ENCODE peak calls at places on chromosomes 6 and 20, in eight cellular contexts. H, J, W, K, I, D, O and U are unnamed samples.
A peak's percentile ranks its signal among the peaks of the same experiment; 100 is the strongest.

GRCh38 chr20:43820742-43821330 is 93.8 kb upstream of the TOX2 start:
- DNase-seq in H (no peak), W (no peak), J (no peak), D (no peak), K (peak; percentile 58), I (no peak), O (no peak), U (no peak)

GRCh38 chr6:43147691-43148477 is 23.2 kb upstream of the SRF start:
- DNase-seq in W (no peak), H (no peak), J (no peak), I (no peak), D (no peak), K (no peak), O (no peak), U (no peak)

GRCh38 chr6:43977404-43978111 is 149.7 kb downstream of the MRPL14 start:
- DNase-seq in W (no peak), I (no peak), K (no peak), J (no peak), H (no peak), D (no peak), O (no peak), U (no peak)

GRCh38 chr6:163646133-163646532 is 231.6 kb downstream of the QKI start:
- DNase-seq in O (no peak), H (no peak), K (no peak), I (no peak), J (no peak), D (no peak), W (no peak), U (no peak)

GRCh38 chr6:18823782-18824386 is 436.7 kb downstream of the RNF144B start:
- DNase-seq in O (peak; percentile 54), J (no peak), D (peak; percentile 1), I (no peak), K (peak; percentile 62), H (peak; percentile 16), W (peak; percentile 20), U (no peak)

GRCh38 chr6:35061651-35062410 is 79.3 kb downstream of the TCP11 start:
- DNase-seq in J (no peak), D (no peak), W (no peak), I (no peak), O (no peak), H (no peak), K (no peak), U (no peak)

GRCh38 chr20:15706719-15707118 is 866.5 kb downstream of the KIF16B start:
- DNase-seq in O (no peak), H (no peak), D (no peak), K (peak; percentile 33), J (no peak), I (no peak), W (no peak), U (no peak)

GRCh38 chr20:57317789-57318371 is 11.7 kb upstream of the SPO11 start:
- DNase-seq in J (no peak), D (no peak), H (no peak), K (no peak), W (no peak), I (no peak), O (no peak), U (no peak)

GRCh38 chr6:35049885-35050284 is 91.3 kb downstream of the TCP11 start:
- DNase-seq in K (no peak), H (peak; percentile 82), O (no peak), J (peak; percentile 21), I (no peak), D (no peak), W (peak; percentile 87), U (no peak)

GRCh38 chr6:28807682-28808280 is 116.0 kb downstream of the TRIM27 start:
- DNase-seq in W (peak; percentile 69), H (peak; percentile 76), I (no peak), D (peak; percentile 61), J (no peak), O (peak; percentile 38), K (peak; percentile 75), U (no peak)

GRCh38 chr6:90194371-90194841 is 102.2 kb downstream of the BACH2 start:
- DNase-seq in K (peak; percentile 59), H (no peak), I (no peak), D (no peak), W (peak; percentile 93), J (peak; percentile 24), O (no peak), U (peak; percentile 13)